ENCODE peak calls at places on chromosomes 13 and 19, in six cellular contexts. L is H1, H is A549, E is GM12878, U is lower lobe of right lung, V is cardiac muscle cell. C is an unnamed sample.
A peak's percentile ranks its signal among the peaks of the same experiment; 100 is the strongest.

GRCh38 chr13:21175656-21176194 is 627 bp downstream of the SKA3 start:
- DNase-seq in L (no peak), H (no peak), E (no peak), U (no peak), V (no peak), C (no peak)

GRCh38 chr13:44093607-44094583 is 214.2 kb downstream of the LACC1 start:
- DNase-seq in L (no peak), H (no peak), E (no peak), U (no peak), V (no peak), C (no peak)

GRCh38 chr19:5799247-5800241 is 5.3 kb upstream of the NRTN start:
- DNase-seq in L (no peak), H (no peak), E (no peak), U (no peak), V (no peak), C (no peak)

GRCh38 chr13:107778094-107778493 is 437.2 kb downstream of the LIG4 start:
- DNase-seq in L (no peak), H (no peak), E (no peak), U (no peak), V (no peak), C (no peak)

GRCh38 chr13:85197431-85197830 is 601.8 kb downstream of the SLITRK6 start:
- DNase-seq in L (no peak), H (no peak), E (no peak), U (no peak), V (no peak), C (no peak)

GRCh38 chr19:5915782-5916165 is 1.7 kb downstream of the CAPS start:
- DNase-seq in L (no peak), H (no peak), E (no peak), U (no peak), V (no peak), C (no peak)

GRCh38 chr19:16141043-16141442 is 2.4 kb upstream of the HSH2D start:
- DNase-seq in L (no peak), H (no peak), E (peak; percentile 75), U (no peak), V (no peak), C (no peak)

GRCh38 chr13:75702476-75702875 is 66.3 kb downstream of the LMO7 start:
- DNase-seq in L (no peak), H (no peak), E (no peak), U (no peak), V (no peak), C (no peak)

GRCh38 chr13:76723551-76724232 is 162.5 kb downstream of the KCTD12 start:
- DNase-seq in L (peak; percentile 17), H (no peak), E (no peak), U (peak; percentile 55), V (no peak), C (no peak)

GRCh38 chr13:112679381-112679780 is 10.5 kb upstream of the ATP11A start:
- DNase-seq in L (no peak), H (no peak), E (no peak), U (peak; percentile 28), V (no peak), C (no peak)

GRCh38 chr19:10823690-10824089 is 12.3 kb downstream of the TMED1 start:
- DNase-seq in L (no peak), H (no peak), E (no peak), U (no peak), V (no peak), C (no peak)

GRCh38 chr19:47253467-47253881 is 2.9 kb upstream of the CCDC9 start:
- DNase-seq in L (no peak), H (no peak), E (no peak), U (no peak), V (no peak), C (no peak)

GRCh38 chr19:54121259-54121658 is 5.7 kb downstream of the PRPF31 start:
- DNase-seq in L (no peak), H (no peak), E (no peak), U (no peak), V (no peak), C (no peak)

GRCh38 chr19:10036601-10037071 is 23.4 kb downstream of the RDH8 start:
- DNase-seq in L (no peak), H (peak; percentile 33), E (no peak), U (no peak), V (no peak), C (no peak)

GRCh38 chr13:60584976-60585375 is 188.0 kb downstream of the TDRD3 start:
- DNase-seq in L (no peak), H (no peak), E (no peak), U (no peak), V (no peak), C (no peak)

GRCh38 chr13:74324338-74324737 is 190.1 kb upstream of the KLF12 start:
- DNase-seq in L (no peak), H (no peak), E (no peak), U (no peak), V (no peak), C (no peak)

GRCh38 chr19:52585604-52586003 is 15.5 kb downstream of the ZNF701 start:
- DNase-seq in L (no peak), H (no peak), E (no peak), U (no peak), V (no peak), C (no peak)

GRCh38 chr19:52585101-52585500 is 15.0 kb downstream of the ZNF701 start:
- DNase-seq in L (no peak), H (no peak), E (no peak), U (no peak), V (no peak), C (no peak)

GRCh38 chr19:52592301-52592700 is 22.2 kb downstream of the ZNF701 start:
- DNase-seq in L (no peak), H (no peak), E (no peak), U (no peak), V (no peak), C (no peak)

DNA sequence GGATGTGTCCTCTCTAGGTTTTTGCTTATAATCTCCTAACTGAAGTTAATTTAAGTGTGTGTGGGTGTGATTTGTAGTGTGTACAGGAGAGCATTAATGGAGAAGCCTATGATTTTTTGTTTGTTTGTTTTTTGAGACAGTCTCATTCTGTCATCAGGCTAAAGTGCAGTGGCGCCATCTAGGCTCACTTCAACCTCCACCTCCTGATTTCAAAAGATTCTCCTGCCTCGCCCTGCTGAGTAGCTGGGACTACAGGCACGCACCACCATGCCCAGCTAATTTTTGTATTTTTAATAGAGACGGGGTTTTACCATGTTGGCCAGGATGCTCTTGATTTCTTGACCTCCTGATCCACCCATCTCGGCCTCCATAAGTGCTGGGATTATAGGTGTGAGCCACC is 20.6 kb downstream of the ZNF701 start:
- DNase-seq in L (no peak), H (no peak), E (no peak), U (no peak), V (no peak), C (no peak)
- TF ChIP-seq CTCF in L (peak; percentile 35), H (no peak), E (peak; percentile 17), U (no peak), V (no peak), C (peak; percentile 25)

GRCh38 chr13:28719656-28720055 is 886 bp upstream of the SLC46A3 start:
- DNase-seq in L (no peak), H (no peak), E (no peak), U (no peak), V (no peak), C (no peak)

GRCh38 chr13:28718186-28718537 is 608 bp downstream of the SLC46A3 start:
- DNase-seq in L (no peak), H (no peak), E (no peak), U (no peak), V (no peak), C (no peak)

GRCh38 chr13:28717170-28717569 is 1.6 kb downstream of the SLC46A3 start:
- DNase-seq in L (no peak), H (no peak), E (no peak), U (no peak), V (no peak), C (no peak)

GRCh38 chr13:28719227-28719562 is 425 bp upstream of the SLC46A3 start:
- DNase-seq in L (no peak), H (no peak), E (no peak), U (no peak), V (no peak), C (no peak)

DNA sequence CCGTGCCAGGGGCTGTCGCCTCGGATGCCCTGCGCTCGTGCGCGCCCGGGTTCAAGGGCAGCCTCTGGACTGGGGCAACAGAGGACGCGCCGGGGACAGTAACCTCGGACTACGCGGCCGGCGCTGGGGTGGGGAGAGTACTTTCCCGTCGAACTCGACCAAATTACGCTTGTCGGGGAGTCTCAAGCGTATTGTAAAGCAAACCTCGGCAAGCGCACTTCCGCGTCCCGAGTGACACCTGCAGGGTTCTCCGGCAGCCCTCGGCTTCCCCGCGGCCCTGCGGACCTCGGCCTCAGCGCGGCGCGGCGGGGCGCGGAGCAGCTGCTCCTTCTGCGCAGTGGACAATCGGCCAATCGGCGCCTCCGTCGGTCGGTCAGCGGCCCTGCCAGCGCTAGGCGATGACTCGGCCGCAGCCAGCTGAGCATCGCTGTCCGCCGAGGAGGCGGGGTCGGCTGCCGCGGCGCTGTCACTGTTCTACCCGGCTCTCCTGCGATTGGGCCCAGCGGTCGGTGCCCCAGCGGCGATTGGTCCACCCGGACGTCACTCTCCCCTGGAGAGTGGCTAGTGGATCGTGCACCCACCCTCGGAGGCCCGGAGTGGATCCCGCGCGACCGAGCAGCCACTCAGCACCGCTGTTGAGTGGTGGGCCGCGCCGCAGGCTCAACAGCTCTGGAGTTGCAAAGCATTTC is at the start of gene SLC46A3:
- DNase-seq in L (peak; percentile 80), H (peak; percentile 86), E (peak; percentile 88), U (peak; percentile 98), V (peak; percentile 97), C (peak; percentile 97)
- TF ChIP-seq CTCF in L (no peak), H (no peak), E (peak; percentile 12), U (peak; percentile 21), V (no peak), C (peak; percentile 24)

GRCh38 chr19:8453616-8454015 is 8.8 kb downstream of the HNRNPM start:
- DNase-seq in L (no peak), H (no peak), E (no peak), U (no peak), V (no peak), C (no peak)
- TF ChIP-seq CTCF in L (no peak), H (no peak), E (no peak), U (no peak), V (no peak), C (no peak)

GRCh38 chr19:48568345-48568886 is 16.4 kb downstream of the SULT2B1 start:
- DNase-seq in L (no peak), H (peak; percentile 91), E (no peak), U (peak; percentile 85), V (peak; percentile 23), C (no peak)
- TF ChIP-seq CTCF in L (no peak), H (no peak), E (no peak), U (no peak), V (no peak), C (no peak)

DNA sequence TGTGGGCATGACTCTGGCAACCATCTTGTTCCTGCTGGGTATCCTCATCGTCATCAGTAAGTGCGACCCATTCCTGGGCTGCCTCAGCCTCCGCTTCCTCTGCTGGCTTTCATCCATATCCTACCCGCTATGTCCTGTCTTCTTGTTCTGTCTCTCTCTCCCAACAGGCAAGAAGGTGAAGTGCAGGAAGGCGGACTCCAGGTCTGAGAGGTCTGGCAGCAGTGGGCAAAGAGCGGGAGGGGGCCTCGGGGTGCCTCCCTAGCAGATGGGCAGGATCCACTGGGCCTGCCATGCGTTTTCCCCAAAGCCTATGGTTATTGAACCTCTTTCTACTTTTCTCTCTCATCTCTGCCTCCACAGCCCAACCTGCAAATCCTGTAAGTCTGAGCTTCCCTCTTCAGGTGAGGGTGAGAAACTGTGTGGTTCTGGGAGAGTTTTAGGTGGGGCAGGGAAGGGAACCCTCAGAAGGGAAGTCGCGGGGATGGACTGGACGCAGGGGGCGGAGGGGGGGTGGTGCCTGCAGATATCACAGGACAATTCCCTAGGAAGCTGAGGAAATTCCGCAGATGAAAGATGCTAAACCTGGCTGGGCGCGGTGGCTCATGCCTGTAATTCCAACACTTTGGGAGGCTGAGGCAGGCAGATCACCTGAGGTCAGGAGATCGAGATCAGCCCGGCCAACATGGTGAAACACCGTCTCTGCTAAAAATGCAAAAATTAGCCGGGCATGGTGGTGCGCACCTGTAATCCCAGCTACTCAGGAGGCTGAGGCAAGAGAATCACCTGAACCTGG is 3.1 kb upstream of the FXYD5 start:
- DNase-seq in L (no peak), H (no peak), E (no peak), U (no peak), V (no peak), C (no peak)
- TF ChIP-seq CTCF in L (peak; percentile 10), H (no peak), E (no peak), U (no peak), V (no peak), C (no peak)

C was measured in progenitor cell of endocrine pancreas.